ENCODE peak calls at places on chromosomes 13 and 19, in five cellular contexts. Z is K562, R is GM12878, K is H1, A is HepG2. Q is an unnamed sample.

GRCh38 chr13:47114030-47114429 is 217.2 kb upstream of the HTR2A start:
- DNase-seq in K (no peak), A (no peak), Z (no peak), R (no peak), Q (no peak)

GRCh38 chr19:14434543-14435319 is 1.6 kb downstream of the PKN1 start:
- DNase-seq in K (no peak), Z (peak; percentile 58), A (peak; percentile 72), R (no peak), Q (no peak)

GRCh38 chr13:66748712-66749111 is 481.4 kb downstream of the PCDH9 start:
- DNase-seq in R (no peak), A (no peak), Z (no peak), K (no peak), Q (no peak)

GRCh38 chr13:113152894-113153809 is 5.3 kb upstream of the PROZ start:
- DNase-seq in A (peak; percentile 36), R (no peak), K (no peak), Z (peak; percentile 28), Q (peak; percentile 62)

GRCh38 chr13:45500492-45501174 is 35.9 kb downstream of the COG3 start:
- DNase-seq in A (peak; percentile 50), Z (no peak), R (no peak), K (no peak), Q (no peak)

GRCh38 chr13:43021926-43022670 is 1.3 kb upstream of the DNAJC15 start:
- DNase-seq in K (no peak), R (no peak), A (no peak), Z (no peak), Q (no peak)

GRCh38 chr13:21324793-21325192 is 134.3 kb downstream of the ZDHHC20 start:
- DNase-seq in R (no peak), Z (no peak), K (no peak), A (no peak), Q (no peak)

GRCh38 chr19:2050991-2051770 is at the start of gene MKNK2:
- DNase-seq in A (peak; percentile 64), R (no peak), Z (peak; percentile 91), K (peak; percentile 72), Q (peak; percentile 93)

GRCh38 chr19:36140289-36141038 is 598 bp downstream of the CAPNS1 start:
- DNase-seq in K (no peak), Z (peak; percentile 59), R (no peak), A (peak; percentile 53), Q (peak; percentile 60)

GRCh38 chr19:54172764-54173699 is at the start of gene TMC4:
- DNase-seq in K (no peak), Z (no peak), R (no peak), A (no peak), Q (peak; percentile 88)

GRCh38 chr19:50569023-50569697 is 925 bp upstream of the LRRC4B start:
- DNase-seq in Z (no peak), K (no peak), R (no peak), A (no peak), Q (no peak)

GRCh38 chr13:72990883-72991282 is 67.9 kb upstream of the KLF5 start:
- DNase-seq in K (no peak), R (no peak), A (no peak), Z (no peak), Q (no peak)

GRCh38 chr19:6065685-6066365 is 44.5 kb downstream of the RFX2 start:
- DNase-seq in R (no peak), Z (peak; percentile 87), A (peak; percentile 87), K (no peak), Q (peak; percentile 35)

GRCh38 chr19:42435316-42435715 is 7.4 kb downstream of the CXCL17 start:
- DNase-seq in Z (no peak), R (no peak), A (no peak), K (no peak), Q (no peak)

GRCh38 chr19:45469132-45469834 is 1.5 kb downstream of the FOSB start:
- DNase-seq in K (no peak), Z (peak; percentile 95), R (peak; percentile 78), A (peak; percentile 87), Q (peak; percentile 94)

GRCh38 chr13:105642511-105642958 is 892.9 kb downstream of the EFNB2 start:
- DNase-seq in K (no peak), A (no peak), R (no peak), Z (no peak), Q (no peak)

GRCh38 chr19:51093510-51094345 is 11.0 kb upstream of the KLK14 start:
- DNase-seq in Z (no peak), A (no peak), R (no peak), K (no peak), Q (no peak)

GRCh38 chr13:40101708-40102359 is 446.4 kb downstream of the COG6 start:
- DNase-seq in Z (no peak), K (no peak), R (peak; percentile 54), A (no peak), Q (no peak)

GRCh38 chr13:40338217-40338616 is 328.2 kb downstream of the FOXO1 start:
- DNase-seq in K (no peak), Z (no peak), A (no peak), R (no peak), Q (no peak)

GRCh38 chr19:4123615-4124568 is at the start of gene MAP2K2:
- DNase-seq in R (peak; percentile 60), A (peak; percentile 83), Z (peak; percentile 99), K (peak; percentile 69), Q (peak; percentile 96)

GRCh38 chr19:572891-573825 is 762 bp downstream of the BSG start:
- DNase-seq in Z (peak; percentile 66), K (no peak), A (no peak), R (no peak), Q (no peak)

GRCh38 chr13:87810920-87811344 is 139.8 kb downstream of the SLITRK5 start:
- DNase-seq in R (no peak), A (no peak), Z (no peak), K (no peak), Q (no peak)

GRCh38 chr19:58556633-58557252 is 1.7 kb downstream of the UBE2M start:
- DNase-seq in K (no peak), R (no peak), A (no peak), Z (no peak), Q (no peak)

GRCh38 chr13:20219585-20219984 is 12.5 kb downstream of the GJB6 start:
- DNase-seq in R (peak; percentile 23), A (no peak), Z (no peak), K (no peak), Q (no peak)

GRCh38 chr13:46121033-46121432 is 16.2 kb upstream of the CPB2 start:
- DNase-seq in A (no peak), R (no peak), K (no peak), Z (no peak), Q (no peak)

GRCh38 chr13:48210178-48210577 is 22.8 kb upstream of the ITM2B start:
- DNase-seq in K (no peak), A (no peak), R (no peak), Z (no peak), Q (no peak)

GRCh38 chr19:46697142-46697960 is 19.6 kb downstream of the PRKD2 start:
- DNase-seq in A (no peak), R (no peak), K (peak; percentile 96), Z (peak; percentile 99), Q (peak; percentile 100)

GRCh38 chr19:48636859-48637448 is at the start of gene DBP:
- DNase-seq in K (no peak), A (no peak), Z (no peak), R (no peak), Q (peak; percentile 50)

GRCh38 chr13:33188093-33188882 is 97.3 kb downstream of the STARD13 start:
- DNase-seq in K (no peak), Z (no peak), A (no peak), R (peak; percentile 79), Q (no peak)

GRCh38 chr13:24183741-24184182 is 23.2 kb downstream of the SPATA13 start:
- DNase-seq in K (no peak), A (peak; percentile 85), Z (no peak), R (no peak), Q (no peak)
- TF ChIP-seq USF2 in K (no peak), A (peak; percentile 82), Z (no peak), R (no peak), Q (no peak)

GRCh38 chr19:44002566-44003460 is at the start of gene ZNF230:
- DNase-seq in R (peak; percentile 89), Z (peak; percentile 89), K (peak; percentile 67), A (peak; percentile 96), Q (peak; percentile 83)

GRCh38 chr19:43997631-43998290 is 5.0 kb upstream of the ZNF230 start:
- DNase-seq in A (no peak), Z (no peak), K (no peak), R (no peak), Q (no peak)

GRCh38 chr19:44005968-44006367 is 3.2 kb downstream of the ZNF230 start:
- DNase-seq in R (no peak), A (no peak), Z (no peak), K (no peak), Q (no peak)

GRCh38 chr19:44003461-44004134 is 841 bp downstream of the ZNF230 start:
- DNase-seq in R (no peak), A (peak; percentile 8), Z (peak; percentile 18), K (no peak), Q (no peak)

GRCh38 chr19:44002212-44002565 is 568 bp upstream of the ZNF230 start:
- DNase-seq in R (no peak), A (no peak), K (no peak), Z (peak; percentile 11), Q (no peak)
- TF ChIP-seq ATF2 in R (no peak), A (no peak), K (no peak), Z (no peak), Q (no peak)

DNA sequence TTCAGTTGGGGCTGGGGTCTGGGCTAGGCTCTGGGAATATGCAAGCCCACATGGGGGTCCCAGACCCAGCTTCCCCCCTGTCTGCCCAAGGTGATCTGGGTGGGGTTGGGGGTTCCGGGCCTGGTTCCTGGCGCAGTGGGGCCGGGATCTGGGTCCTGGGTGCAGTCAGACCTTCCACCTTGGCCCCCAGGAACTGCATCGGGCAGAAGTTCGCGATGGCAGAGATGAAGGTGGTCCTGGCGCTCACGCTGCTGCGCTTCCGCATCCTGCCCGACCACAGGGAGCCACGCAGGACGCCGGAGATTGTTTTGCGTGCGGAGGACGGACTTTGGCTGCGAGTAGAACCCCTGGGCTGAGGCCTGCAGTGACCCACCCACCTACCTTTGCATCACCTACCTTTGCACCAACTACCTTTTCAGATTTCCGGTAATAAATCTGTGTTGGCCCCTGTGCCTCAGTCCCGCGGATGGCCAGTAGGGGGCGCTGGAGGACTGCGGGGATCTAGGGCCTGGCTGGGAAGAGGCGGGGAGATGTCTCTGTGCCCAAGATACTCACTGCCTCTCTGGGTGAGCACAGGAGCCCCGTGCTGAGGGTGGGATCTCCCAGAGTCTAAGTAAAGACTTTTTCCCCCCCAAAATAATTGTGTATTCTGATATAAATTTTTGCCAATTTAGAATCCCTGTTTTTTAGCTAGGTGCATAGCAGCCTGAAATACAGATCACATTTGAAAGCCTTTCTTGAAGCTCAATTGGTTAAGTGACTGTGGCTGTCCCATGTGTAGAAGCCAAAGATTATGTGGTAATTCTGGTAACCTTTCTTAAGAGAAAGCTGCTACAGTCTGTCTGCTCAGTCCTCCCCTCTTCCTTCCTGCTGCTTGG is 11.5 kb upstream of the CYP4F3 start:
- DNase-seq in K (no peak), Z (peak; percentile 85), R (peak; percentile 9), A (peak; percentile 55), Q (peak; percentile 90)
- TF ChIP-seq SP1 in K (no peak), Z (no peak), R (no peak), A (no peak), Q (no peak)

GRCh38 chr19:57241181-57241580 is 749 bp downstream of the ZNF805 start:
- DNase-seq in A (peak; percentile 12), Z (no peak), R (no peak), K (no peak), Q (no peak)
- TF ChIP-seq USF2 in A (no peak), Z (no peak), R (no peak), K (no peak), Q (no peak)

Q was measured in WTC11.